ENCODE peak calls at places on chromosome 17, in seven cellular contexts. A is tibial artery; Q is PC-9; D is effector memory CD4-positive, alpha-beta T cell; X is neural progenitor cell; I is astrocyte; L is OCI-LY7. B is an unnamed sample.

GRCh38 chr17:40718904-40719303 is 15.4 kb upstream of the KRT24 start:
- DNase-seq in A (no peak), Q (peak; percentile 25), D (no peak), X (no peak), I (peak; percentile 18), L (no peak), B (no peak)

GRCh38 chr17:22267019-22267418 is 574.7 kb downstream of the KCNJ18 start:
- DNase-seq in A (no peak), Q (no peak), D (no peak), X (no peak), I (no peak), L (no peak), B (no peak)

GRCh38 chr17:44557653-44558285 is 485 bp downstream of the FZD2 start:
- DNase-seq in A (peak; percentile 61), Q (no peak), D (no peak), X (peak; percentile 79), I (peak; percentile 69), L (no peak), B (no peak)

GRCh38 chr17:66755101-66755943 is 79.6 kb upstream of the CACNG5 start:
- DNase-seq in A (no peak), Q (no peak), D (no peak), X (no peak), I (no peak), L (no peak), B (peak; percentile 61)

GRCh38 chr17:31394544-31394943 is 3.1 kb downstream of the RAB11FIP4 start:
- DNase-seq in A (no peak), Q (peak; percentile 45), D (no peak), X (peak; percentile 90), I (peak; percentile 49), L (peak; percentile 48), B (peak; percentile 52)

GRCh38 chr17:10702574-10702973 is 5.2 kb downstream of the ADPRM start:
- DNase-seq in A (no peak), Q (no peak), D (no peak), X (no peak), I (peak; percentile 29), L (no peak), B (no peak)

GRCh38 chr17:36824678-36825091 is 112.6 kb upstream of the LHX1 start:
- DNase-seq in A (no peak), Q (no peak), D (no peak), X (no peak), I (no peak), L (no peak), B (no peak)

GRCh38 chr17:17855976-17856375 is 19.2 kb upstream of the SREBF1 start:
- DNase-seq in A (peak; percentile 65), Q (no peak), D (no peak), X (no peak), I (no peak), L (no peak), B (no peak)

GRCh38 chr17:51641999-51642398 is 381.7 kb downstream of the UTP18 start:
- DNase-seq in A (no peak), Q (no peak), D (no peak), X (no peak), I (no peak), L (no peak), B (no peak)

GRCh38 chr17:44217738-44218343 is 1.6 kb downstream of the UBTF start:
- DNase-seq in A (no peak), Q (no peak), D (no peak), X (no peak), I (no peak), L (no peak), B (no peak)

GRCh38 chr17:604719-605118 is 109.9 kb downstream of the VPS53 start:
- DNase-seq in A (no peak), Q (no peak), D (no peak), X (peak; percentile 19), I (peak; percentile 34), L (no peak), B (no peak)

GRCh38 chr17:18860161-18860972 is 2.4 kb downstream of the PRPSAP2 start:
- DNase-seq in A (no peak), Q (no peak), D (no peak), X (no peak), I (no peak), L (no peak), B (no peak)

GRCh38 chr17:15431201-15431600 is 36.2 kb downstream of the CDRT4 start:
- DNase-seq in A (no peak), Q (no peak), D (no peak), X (no peak), I (no peak), L (no peak), B (no peak)

GRCh38 chr17:70653850-70654249 is 484.5 kb downstream of the KCNJ2 start:
- DNase-seq in A (no peak), Q (no peak), D (no peak), X (no peak), I (no peak), L (no peak), B (no peak)

GRCh38 chr17:61177351-61177750 is 222.3 kb upstream of the TBX2 start:
- DNase-seq in A (no peak), Q (no peak), D (no peak), X (no peak), I (no peak), L (no peak), B (no peak)

GRCh38 chr17:4436381-4436780 is 2.6 kb downstream of the SPNS3 start:
- DNase-seq in A (no peak), Q (no peak), D (no peak), X (no peak), I (no peak), L (no peak), B (no peak)

GRCh38 chr17:31733326-31733725 is 125.7 kb downstream of the COPRS start:
- DNase-seq in A (no peak), Q (no peak), D (no peak), X (peak; percentile 59), I (no peak), L (no peak), B (no peak)

GRCh38 chr17:50520483-50520882 is 12.1 kb upstream of the EPN3 start:
- DNase-seq in A (no peak), Q (no peak), D (no peak), X (no peak), I (no peak), L (no peak), B (no peak)

GRCh38 chr17:13792314-13792713 is 190.6 kb upstream of the HS3ST3A1 start:
- DNase-seq in A (no peak), Q (no peak), D (no peak), X (no peak), I (peak; percentile 58), L (no peak), B (no peak)

GRCh38 chr17:14760719-14761425 is 460.0 kb downstream of the HS3ST3B1 start:
- DNase-seq in A (no peak), Q (no peak), D (no peak), X (no peak), I (no peak), L (no peak), B (no peak)

DNA sequence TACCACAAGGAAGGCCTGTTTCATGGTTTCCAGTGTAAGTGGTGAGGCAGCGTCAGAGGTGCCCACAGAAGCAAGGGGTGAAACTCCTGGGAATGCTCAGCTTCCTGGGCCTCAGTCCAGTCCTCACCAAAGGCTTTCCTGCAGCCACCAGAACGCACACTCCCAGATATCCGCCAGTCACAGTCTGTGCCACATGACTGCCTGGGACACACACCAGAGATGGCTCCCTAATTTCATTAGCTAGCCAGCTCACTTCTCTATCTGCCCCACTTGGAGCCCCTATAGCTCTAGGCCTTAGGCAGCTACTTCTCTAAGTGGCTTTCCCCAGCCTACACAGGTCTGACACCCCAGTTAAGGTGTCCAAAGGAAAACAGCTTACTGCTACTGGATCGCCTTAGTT is 77.0 kb downstream of the CYTH1 start:
- DNase-seq in A (no peak), Q (no peak), D (no peak), X (no peak), I (no peak), L (no peak), B (no peak)
- H3K27ac ChIP-seq in A (no peak overlapping the region), Q (no peak overlapping the region), D (no peak overlapping the region), X (no peak overlapping the region), I (peak overlapping the region; percentile 88), L (no peak overlapping the region), B (no peak overlapping the region)

GRCh38 chr17:48548687-48549621 is 4.0 kb upstream of the HOXB2 start:
- DNase-seq in A (no peak), Q (no peak), D (no peak), X (no peak), I (no peak), L (no peak), B (no peak)
- H3K27ac ChIP-seq in A (peak overlapping the region; percentile 95), Q (no peak overlapping the region), D (peak overlapping the region; percentile 52), X (no peak overlapping the region), I (peak overlapping the region; percentile 95), L (no peak overlapping the region), B (no peak overlapping the region)

GRCh38 chr17:82402865-82403264 is 15.3 kb upstream of the HEXD start:
- DNase-seq in A (no peak), Q (no peak), D (no peak), X (no peak), I (no peak), L (peak; percentile 78), B (no peak)
- H3K27ac ChIP-seq in A (no peak overlapping the region), Q (no peak overlapping the region), D (no peak overlapping the region), X (no peak overlapping the region), I (no peak overlapping the region), L (peak overlapping the region; percentile 83), B (no peak overlapping the region)

GRCh38 chr17:72890711-72891110 is 201.8 kb downstream of the SLC39A11 start:
- DNase-seq in A (no peak), Q (no peak), D (no peak), X (no peak), I (peak; percentile 34), L (no peak), B (no peak)

GRCh38 chr17:72886622-72887021 is 205.9 kb downstream of the SLC39A11 start:
- DNase-seq in A (no peak), Q (no peak), D (no peak), X (no peak), I (no peak), L (no peak), B (no peak)

GRCh38 chr17:72887917-72888316 is 204.6 kb downstream of the SLC39A11 start:
- DNase-seq in A (no peak), Q (no peak), D (no peak), X (no peak), I (no peak), L (no peak), B (no peak)

GRCh38 chr17:72884066-72884465 is 208.4 kb downstream of the SLC39A11 start:
- DNase-seq in A (no peak), Q (no peak), D (no peak), X (no peak), I (no peak), L (no peak), B (peak; percentile 74)

GRCh38 chr17:72887322-72887721 is 205.2 kb downstream of the SLC39A11 start:
- DNase-seq in A (no peak), Q (no peak), D (no peak), X (no peak), I (no peak), L (no peak), B (no peak)
- H3K27ac ChIP-seq in A (no peak overlapping the region), Q (no peak overlapping the region), D (no peak overlapping the region), X (no peak overlapping the region), I (no peak overlapping the region), L (no peak overlapping the region), B (no peak overlapping the region)

B was measured in caudate nucleus.